ENCODE peak calls at places on chromosomes 2 and 18, in five cellular contexts. One of them, this sample, is unnamed. For H3K4me1, the result is how much of the 10 kb centered on the place peaks cover.

GRCh38 chr18:79878741-79879358 is 72.6 kb downstream of the SLC66A2 start:
- DNase-seq in psoas muscle: no peak
- DNase-seq in pancreas: peak
- DNase-seq in upper lobe of right lung: peak
- DNase-seq in lower lobe of right lung: no peak
- DNase-seq in this sample: no peak

GRCh38 chr18:77820472-77820871 is 570.8 kb downstream of the GALR1 start:
- DNase-seq in pancreas: no peak
- DNase-seq in psoas muscle: no peak
- DNase-seq in lower lobe of right lung: no peak
- DNase-seq in upper lobe of right lung: no peak
- DNase-seq in this sample: no peak

GRCh38 chr2:210663574-210663973 is 107.2 kb downstream of the CPS1 start:
- DNase-seq in psoas muscle: no peak
- DNase-seq in lower lobe of right lung: no peak
- DNase-seq in upper lobe of right lung: no peak
- DNase-seq in pancreas: no peak
- DNase-seq in this sample: no peak

GRCh38 chr2:167144179-167144898 is 256.1 kb downstream of the XIRP2 start:
- DNase-seq in upper lobe of right lung: no peak
- DNase-seq in pancreas: no peak
- DNase-seq in psoas muscle: no peak
- DNase-seq in lower lobe of right lung: no peak
- DNase-seq in this sample: no peak

GRCh38 chr2:39408351-39409136 is 28.5 kb downstream of the MAP4K3 start:
- DNase-seq in pancreas: no peak
- DNase-seq in lower lobe of right lung: no peak
- DNase-seq in psoas muscle: no peak
- DNase-seq in upper lobe of right lung: no peak
- DNase-seq in this sample: no peak

GRCh38 chr2:36560726-36561125 is 37.2 kb downstream of the FEZ2 start:
- DNase-seq in upper lobe of right lung: no peak
- DNase-seq in psoas muscle: no peak
- DNase-seq in lower lobe of right lung: no peak
- DNase-seq in pancreas: no peak
- DNase-seq in this sample: no peak

GRCh38 chr2:20509766-20510490 is 63.1 kb downstream of the RHOB start:
- DNase-seq in lower lobe of right lung: peak
- DNase-seq in pancreas: no peak
- DNase-seq in psoas muscle: no peak
- DNase-seq in upper lobe of right lung: peak
- DNase-seq in this sample: peak

GRCh38 chr2:121408641-121409040 is 122.0 kb upstream of the RNU4ATAC start:
- DNase-seq in pancreas: no peak
- DNase-seq in psoas muscle: no peak
- DNase-seq in lower lobe of right lung: no peak
- DNase-seq in upper lobe of right lung: no peak
- DNase-seq in this sample: no peak

GRCh38 chr2:95008311-95008710 is 17.2 kb upstream of the MAL start:
- DNase-seq in pancreas: no peak
- DNase-seq in upper lobe of right lung: no peak
- DNase-seq in psoas muscle: no peak
- DNase-seq in lower lobe of right lung: no peak
- DNase-seq in this sample: no peak

GRCh38 chr2:24050041-24050655 is 607 bp downstream of the FKBP1B start:
- DNase-seq in psoas muscle: peak
- DNase-seq in pancreas: peak
- DNase-seq in lower lobe of right lung: peak
- DNase-seq in upper lobe of right lung: peak
- DNase-seq in this sample: peak

GRCh38 chr2:74379851-74380789 is at the start of gene DCTN1:
- DNase-seq in lower lobe of right lung: no peak
- DNase-seq in pancreas: no peak
- DNase-seq in psoas muscle: peak
- DNase-seq in upper lobe of right lung: no peak
- DNase-seq in this sample: peak

GRCh38 chr2:39737661-39738060 is 41.4 kb downstream of the THUMPD2 start:
- DNase-seq in upper lobe of right lung: no peak
- DNase-seq in lower lobe of right lung: no peak
- DNase-seq in psoas muscle: no peak
- DNase-seq in pancreas: no peak
- DNase-seq in this sample: no peak

GRCh38 chr2:112061840-112062239 is 6.8 kb downstream of the TMEM87B start:
- DNase-seq in pancreas: no peak
- DNase-seq in psoas muscle: no peak
- DNase-seq in upper lobe of right lung: no peak
- DNase-seq in lower lobe of right lung: no peak
- DNase-seq in this sample: no peak

GRCh38 chr18:51089691-51090090 is 59.7 kb downstream of the SMAD4 start:
- DNase-seq in pancreas: no peak
- DNase-seq in upper lobe of right lung: no peak
- DNase-seq in psoas muscle: no peak
- DNase-seq in lower lobe of right lung: no peak
- DNase-seq in this sample: no peak

GRCh38 chr18:76490040-76490439 is 5.0 kb downstream of the ZNF516 start:
- DNase-seq in pancreas: no peak
- DNase-seq in upper lobe of right lung: no peak
- DNase-seq in lower lobe of right lung: no peak
- DNase-seq in psoas muscle: no peak
- DNase-seq in this sample: no peak

GRCh38 chr2:16123421-16123820 is 183.1 kb downstream of the MYCN start:
- DNase-seq in psoas muscle: no peak
- DNase-seq in upper lobe of right lung: no peak
- DNase-seq in pancreas: no peak
- DNase-seq in lower lobe of right lung: no peak
- DNase-seq in this sample: peak
- H3K4me3 ChIP-seq in psoas muscle: no peak
- H3K4me3 ChIP-seq in upper lobe of right lung: no peak
- H3K4me3 ChIP-seq in pancreas: no peak
- H3K4me3 ChIP-seq in lower lobe of right lung: no peak
- H3K4me3 ChIP-seq in this sample: no peak

GRCh38 chr18:55420977-55421611 is 166.9 kb downstream of the TCF4 start:
- DNase-seq in upper lobe of right lung: no peak
- DNase-seq in psoas muscle: no peak
- DNase-seq in lower lobe of right lung: no peak
- DNase-seq in pancreas: no peak
- DNase-seq in this sample: no peak

GRCh38 chr18:55418439-55418838 is 169.6 kb downstream of the TCF4 start:
- DNase-seq in pancreas: no peak
- DNase-seq in psoas muscle: no peak
- DNase-seq in upper lobe of right lung: no peak
- DNase-seq in lower lobe of right lung: no peak
- DNase-seq in this sample: no peak

GRCh38 chr18:55419132-55419938 is 168.7 kb downstream of the TCF4 start:
- DNase-seq in upper lobe of right lung: no peak
- DNase-seq in pancreas: no peak
- DNase-seq in lower lobe of right lung: no peak
- DNase-seq in psoas muscle: no peak
- DNase-seq in this sample: no peak

GRCh38 chr18:55420665-55420964 is 167.4 kb downstream of the TCF4 start:
- DNase-seq in lower lobe of right lung: no peak
- DNase-seq in upper lobe of right lung: no peak
- DNase-seq in psoas muscle: no peak
- DNase-seq in pancreas: no peak
- DNase-seq in this sample: no peak

GRCh38 chr18:55419939-55420664 is 167.9 kb downstream of the TCF4 start:
- DNase-seq in upper lobe of right lung: no peak
- DNase-seq in lower lobe of right lung: no peak
- DNase-seq in pancreas: no peak
- DNase-seq in psoas muscle: no peak
- DNase-seq in this sample: no peak
- H3K4me1 ChIP-seq in upper lobe of right lung: under half
- H3K4me1 ChIP-seq in lower lobe of right lung: under half
- H3K4me1 ChIP-seq in pancreas: under half
- H3K4me1 ChIP-seq in psoas muscle: under half
- H3K4me1 ChIP-seq in this sample: under half

DNA sequence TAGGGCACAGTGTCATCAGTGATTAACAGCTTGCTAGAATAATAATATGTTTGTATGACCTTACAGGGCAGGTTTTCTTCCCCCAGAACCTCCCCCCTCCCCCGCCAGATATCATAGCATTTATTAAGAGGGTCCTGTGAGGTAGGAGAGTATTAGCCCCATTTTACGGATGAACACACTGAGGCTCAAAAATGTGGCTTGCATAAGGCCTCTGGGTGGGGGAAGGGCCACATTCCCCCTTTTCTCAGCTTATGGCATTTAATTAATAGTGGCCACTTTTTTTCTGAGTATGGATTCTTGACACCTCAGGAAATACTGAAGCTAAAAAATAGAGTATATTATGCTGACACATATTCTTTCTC is 2.9 kb downstream of the CTIF start:
- DNase-seq in lower lobe of right lung: no peak
- DNase-seq in upper lobe of right lung: no peak
- DNase-seq in psoas muscle: no peak
- DNase-seq in pancreas: no peak
- DNase-seq in this sample: no peak
- H3K4me3 ChIP-seq in lower lobe of right lung: peak
- H3K4me3 ChIP-seq in upper lobe of right lung: peak
- H3K4me3 ChIP-seq in psoas muscle: peak
- H3K4me3 ChIP-seq in pancreas: no peak
- H3K4me3 ChIP-seq in this sample: no peak

GRCh38 chr2:37561615-37562569 is 109.5 kb downstream of the CDC42EP3 start:
- DNase-seq in lower lobe of right lung: no peak
- DNase-seq in pancreas: no peak
- DNase-seq in upper lobe of right lung: no peak
- DNase-seq in psoas muscle: no peak
- DNase-seq in this sample: no peak
- H3K4me1 ChIP-seq in lower lobe of right lung: under half
- H3K4me1 ChIP-seq in pancreas: under half
- H3K4me1 ChIP-seq in upper lobe of right lung: under half
- H3K4me1 ChIP-seq in psoas muscle: under half
- H3K4me1 ChIP-seq in this sample: under half